ENCODE peak calls at places on chromosomes 4 and X, in four cellular contexts. H is BE2C, D is HCT116, Z is GM23338. X is an unnamed sample.

GRCh38 chrX:111761578-111762135 is 80.7 kb downstream of the ALG13 start:
- DNase-seq in H (no peak), Z (no peak), D (no peak), X (no peak)

GRCh38 chr4:184453402-184454160 is 20.8 kb downstream of the IRF2 start:
- DNase-seq in Z (peak; percentile 47), D (no peak), H (no peak), X (peak; percentile 22)

GRCh38 chr4:123832173-123833026 is 435.8 kb downstream of the SPRY1 start:
- DNase-seq in Z (no peak), D (no peak), H (no peak), X (peak; percentile 99)

GRCh38 chrX:103779156-103779555 is 2.5 kb downstream of the PLP1 start:
- DNase-seq in Z (no peak), D (no peak), H (peak; percentile 20), X (peak; percentile 66)

GRCh38 chr4:185580699-185581098 is 45.4 kb upstream of the PDLIM3 start:
- DNase-seq in D (no peak), H (no peak), Z (no peak), X (no peak)

GRCh38 chrX:134423606-134424005 is 36.4 kb upstream of the HPRT1 start:
- DNase-seq in D (no peak), Z (no peak), H (no peak), X (peak; percentile 50)

GRCh38 chrX:1423215-1423614 is 29.5 kb downstream of the ASMTL start:
- DNase-seq in H (no peak), Z (no peak), D (no peak), X (no peak)

GRCh38 chr4:127708985-127709384 is 21.2 kb upstream of the SLC25A31 start:
- DNase-seq in H (no peak), Z (peak; percentile 23), D (peak; percentile 91), X (peak; percentile 83)

DNA sequence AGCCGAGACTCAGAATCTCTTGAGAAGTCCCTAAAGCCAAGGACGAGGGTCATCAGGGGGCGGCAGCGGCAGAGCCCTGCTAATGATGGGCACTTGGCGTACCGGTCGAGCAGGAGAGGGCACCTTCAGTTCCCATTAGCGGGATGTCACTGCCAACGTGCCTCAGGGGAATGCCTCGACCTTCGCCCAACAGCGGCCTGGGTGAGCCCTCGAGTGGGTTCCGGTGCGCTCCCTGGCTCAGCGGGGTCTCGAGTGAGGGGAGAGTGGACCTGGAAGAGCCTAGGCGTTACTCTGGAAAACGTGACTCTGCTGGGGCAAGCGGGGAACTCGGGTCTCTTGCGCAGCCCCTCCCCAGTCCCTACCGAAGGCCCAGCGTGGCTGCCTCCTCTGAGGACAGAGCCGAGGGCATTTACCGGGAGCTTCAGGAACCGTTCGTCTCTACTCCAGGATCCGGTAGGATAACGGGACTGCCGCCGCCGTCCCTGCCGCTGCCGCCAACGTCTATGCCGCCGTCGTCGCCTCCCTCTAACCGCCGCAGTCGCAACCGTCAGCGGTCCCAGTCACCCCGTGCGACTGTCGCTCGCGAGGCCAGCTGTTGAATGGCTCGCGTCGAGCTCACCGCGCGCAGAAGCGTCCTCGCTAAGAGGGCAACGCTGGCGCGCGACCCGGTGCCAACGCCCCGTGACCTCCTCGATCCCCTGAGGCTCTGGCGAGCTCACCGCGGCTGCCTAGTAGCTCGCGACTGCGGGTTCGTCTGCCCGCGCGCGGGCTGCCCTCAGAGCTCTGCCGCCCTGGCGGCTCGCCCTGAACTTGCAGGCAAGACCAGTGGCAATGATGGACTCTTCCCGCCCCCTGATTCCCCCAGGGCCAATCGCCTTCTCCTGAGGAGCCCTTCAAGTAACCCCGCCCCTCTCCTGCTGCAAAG is 37.1 kb downstream of the PGRMC1 start:
- DNase-seq in Z (peak; percentile 89), D (no peak), H (no peak), X (peak; percentile 71)
- H3K4me3 ChIP-seq in Z (peak overlapping the region; percentile 50), D (no peak overlapping the region), H (no peak overlapping the region), X (no peak overlapping the region)

GRCh38 chrX:102715967-102716366 is 3.7 kb downstream of the GPRASP2 start:
- DNase-seq in H (no peak), D (no peak), Z (no peak), X (no peak)

GRCh38 chrX:102712216-102712966 is at the start of gene GPRASP2:
- DNase-seq in H (peak; percentile 34), D (no peak), Z (peak; percentile 58), X (peak; percentile 55)

GRCh38 chrX:102711872-102712215 is 404 bp upstream of the GPRASP2 start:
- DNase-seq in H (no peak), Z (peak; percentile 44), D (no peak), X (no peak)

GRCh38 chrX:102714994-102715393 is 2.7 kb downstream of the GPRASP2 start:
- DNase-seq in D (no peak), Z (peak; percentile 34), H (no peak), X (no peak)

GRCh38 chrX:102712967-102713677 is 874 bp downstream of the GPRASP2 start:
- DNase-seq in Z (peak; percentile 64), H (peak; percentile 44), D (no peak), X (peak; percentile 35)
- H3K4me3 ChIP-seq in Z (peak overlapping the region; percentile 72), H (peak overlapping the region; percentile 69), D (peak overlapping the region; percentile 40), X (peak overlapping the region; percentile 78)

DNA sequence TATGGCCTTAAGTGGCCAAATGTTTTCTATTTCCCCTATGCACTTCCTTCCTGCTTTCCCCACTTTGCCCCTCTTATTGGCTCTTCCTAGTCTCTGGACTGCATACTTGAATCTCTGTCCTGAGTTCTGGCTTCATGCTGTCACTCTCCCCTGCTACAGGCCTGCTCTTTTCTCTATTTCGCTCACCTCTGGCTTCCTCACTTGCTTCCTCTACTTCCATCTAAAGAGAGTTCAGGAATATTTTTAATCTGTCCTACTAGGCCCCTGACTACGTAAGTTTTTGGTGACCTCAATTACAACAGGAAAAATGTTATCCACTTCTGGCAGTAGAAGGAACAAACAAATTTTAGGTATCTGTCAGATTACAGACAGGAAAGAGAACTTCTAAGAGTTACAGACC is 65.7 kb upstream of the WDR17 start:
- DNase-seq in H (no peak), Z (peak; percentile 12), D (no peak), X (no peak)
- H3K4me3 ChIP-seq in H (no peak overlapping the region), Z (no peak overlapping the region), D (no peak overlapping the region), X (no peak overlapping the region)

DNA sequence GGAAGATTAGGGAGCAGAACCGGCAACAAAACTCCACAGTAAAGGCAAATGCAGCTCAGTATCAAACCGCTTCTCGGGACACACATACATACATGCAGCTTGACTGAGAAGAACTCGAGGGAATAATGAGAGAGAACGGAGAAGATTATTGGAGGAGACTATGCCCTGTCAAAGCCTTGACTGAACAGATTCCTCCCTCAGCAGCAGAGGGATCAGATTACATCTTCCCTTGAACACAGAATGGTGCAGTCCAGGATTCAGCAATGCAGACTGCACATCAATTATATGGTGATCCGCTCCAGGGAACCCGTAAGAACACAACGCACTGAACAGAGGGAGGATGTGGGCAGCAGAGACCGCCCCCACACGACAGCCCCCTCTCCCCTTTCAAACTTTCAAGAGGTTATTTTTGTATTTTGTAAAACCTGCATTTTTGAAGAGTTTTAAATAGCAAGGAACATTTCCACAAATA is 183.2 kb downstream of the FBXW7 start:
- DNase-seq in D (peak; percentile 81), Z (peak; percentile 64), H (peak; percentile 78), X (peak; percentile 73)
- H3K4me3 ChIP-seq in D (peak overlapping the region; percentile 33), Z (no peak overlapping the region), H (peak overlapping the region; percentile 89), X (peak overlapping the region; percentile 6)

DNA sequence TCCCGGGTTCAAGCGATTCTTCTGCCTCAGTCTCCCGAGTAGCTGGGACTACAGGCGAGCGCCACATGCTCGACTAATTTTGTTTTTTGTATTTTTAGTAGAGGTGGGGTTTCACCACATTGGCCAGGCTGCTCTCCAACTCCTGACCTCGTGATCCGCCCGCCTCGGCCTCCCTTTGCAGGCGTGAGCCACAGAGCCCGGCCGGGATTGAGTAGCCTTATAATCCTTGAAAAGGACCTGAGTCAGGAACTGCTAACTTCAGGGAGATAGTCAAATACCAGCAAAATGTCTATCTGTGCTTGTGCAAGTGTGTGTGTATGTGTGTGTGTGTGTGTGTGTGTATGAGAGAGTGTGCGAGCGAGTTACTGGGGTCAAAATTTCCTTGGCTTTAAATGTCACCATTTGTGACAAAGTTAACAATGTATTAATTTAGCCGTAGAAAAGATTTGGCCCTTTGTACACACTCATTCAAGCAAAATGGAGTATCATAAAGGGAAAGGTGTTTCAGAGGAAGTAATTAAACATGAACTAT is 1.8 kb upstream of the KDM6A start:
- DNase-seq in Z (no peak), H (no peak), D (no peak), X (peak; percentile 13)
- H3K4me3 ChIP-seq in Z (peak overlapping the region; percentile 70), H (peak overlapping the region; percentile 66), D (peak overlapping the region; percentile 64), X (peak overlapping the region; percentile 61)

DNA sequence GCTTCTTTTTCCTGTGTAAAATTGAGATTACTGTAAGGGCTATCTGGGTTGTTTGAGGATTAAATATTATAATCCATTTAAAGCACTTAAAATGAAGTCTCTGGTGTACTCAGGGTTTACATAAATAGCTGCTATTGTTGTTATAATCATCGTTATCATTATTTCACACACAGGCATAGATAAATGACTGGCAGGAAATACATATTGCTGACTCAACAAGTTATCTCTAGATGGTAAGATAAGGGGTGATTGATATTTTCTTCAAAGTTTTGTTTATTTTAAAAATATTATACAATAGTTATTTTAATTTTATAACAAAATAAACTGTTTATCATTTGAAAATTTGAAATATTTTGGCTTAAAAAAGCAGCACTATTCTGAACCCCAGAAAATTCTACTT is 134.3 kb upstream of the DCAF12L2 start:
- DNase-seq in H (no peak), D (no peak), Z (no peak), X (no peak)
- H3K4me3 ChIP-seq in H (no peak overlapping the region), D (no peak overlapping the region), Z (no peak overlapping the region), X (no peak overlapping the region)

GRCh38 chr4:6058531-6059374 is 40.5 kb upstream of the C4orf50 start:
- DNase-seq in D (no peak), H (no peak), Z (no peak), X (no peak)
- H3K4me3 ChIP-seq in D (no peak overlapping the region), H (no peak overlapping the region), Z (no peak overlapping the region), X (no peak overlapping the region)

GRCh38 chrX:71623105-71623450 is 4.8 kb upstream of the CXCR3 start:
- DNase-seq in D (no peak), Z (no peak), H (no peak), X (no peak)
- H3K4me3 ChIP-seq in D (no peak overlapping the region), Z (no peak overlapping the region), H (no peak overlapping the region), X (no peak overlapping the region)

GRCh38 chr4:3858765-3859388 is 92.7 kb downstream of the ADRA2C start:
- DNase-seq in Z (no peak), H (no peak), D (no peak), X (no peak)
- H3K4me3 ChIP-seq in Z (no peak overlapping the region), H (no peak overlapping the region), D (no peak overlapping the region), X (no peak overlapping the region)